ENCODE peak calls at places on chromosome 5, in six cellular contexts. H is endodermal cell; X is CD8-positive, alpha-beta T cell; U is mammary epithelial cell; V is AG04450; W is testis. C is an unnamed sample.

GRCh38 chr5:14269395-14269794 is 126.3 kb downstream of the TRIO start:
- DNase-seq in U (no peak), W (no peak), H (peak; percentile 67), X (no peak), V (no peak), C (no peak)

GRCh38 chr5:137306903-137307302 is 192.2 kb downstream of the SPOCK1 start:
- DNase-seq in H (no peak), X (no peak), U (no peak), V (no peak), W (no peak), C (no peak)

GRCh38 chr5:178536541-178537466 is 53.4 kb downstream of the COL23A1 start:
- DNase-seq in X (no peak), V (no peak), U (no peak), W (no peak), H (no peak), C (no peak)

GRCh38 chr5:147578228-147579024 is 68.6 kb upstream of the DPYSL3 start:
- DNase-seq in H (peak; percentile 56), V (no peak), W (no peak), U (peak; percentile 40), X (no peak), C (no peak)

GRCh38 chr5:91477408-91477807 is 94.3 kb upstream of the ARRDC3 start:
- DNase-seq in V (no peak), X (no peak), U (no peak), W (no peak), H (no peak), C (no peak)

GRCh38 chr5:147860641-147861025 is 17.9 kb upstream of the SCGB3A2 start:
- DNase-seq in H (peak; percentile 54), V (no peak), W (no peak), X (no peak), U (no peak), C (no peak)

GRCh38 chr5:94469889-94470288 is 148.5 kb downstream of the KIAA0825 start:
- DNase-seq in V (peak; percentile 39), U (no peak), X (no peak), W (no peak), H (no peak), C (no peak)

GRCh38 chr5:143979044-143979690 is 167.2 kb downstream of the HMHB1 start:
- DNase-seq in V (no peak), W (no peak), H (no peak), X (no peak), U (peak; percentile 32), C (no peak)

GRCh38 chr5:1823381-1824034 is 22.3 kb downstream of the NDUFS6 start:
- DNase-seq in U (no peak), H (no peak), X (no peak), W (no peak), V (no peak), C (no peak)

GRCh38 chr5:59099270-59099994 is 516.6 kb downstream of the RAB3C start:
- DNase-seq in U (peak; percentile 89), W (no peak), H (no peak), V (peak; percentile 50), X (peak; percentile 45), C (no peak)

GRCh38 chr5:110702300-110702699 is 24.2 kb downstream of the TMEM232 start:
- DNase-seq in H (no peak), X (no peak), U (no peak), V (no peak), W (no peak), C (no peak)

GRCh38 chr5:147629196-147629595 is 119.3 kb upstream of the DPYSL3 start:
- DNase-seq in W (no peak), H (no peak), X (no peak), U (no peak), V (no peak), C (no peak)

GRCh38 chr5:128228506-128228905 is 144.9 kb downstream of the SLC12A2 start:
- DNase-seq in W (no peak), H (no peak), V (no peak), U (no peak), X (no peak), C (no peak)

GRCh38 chr5:72596956-72597355 is 89.7 kb upstream of the ZNF366 start:
- DNase-seq in W (no peak), H (no peak), X (no peak), U (no peak), V (no peak), C (no peak)

GRCh38 chr5:181052526-181052927 is 12.5 kb downstream of the BTNL9 start:
- DNase-seq in W (no peak), U (no peak), X (no peak), V (no peak), H (peak; percentile 75), C (no peak)

GRCh38 chr5:65769539-65769938 is 47.5 kb downstream of the NLN start:
- DNase-seq in H (no peak), W (no peak), V (peak; percentile 80), X (no peak), U (peak; percentile 87), C (no peak)

GRCh38 chr5:126100767-126101166 is 322.4 kb upstream of the GRAMD2B start:
- DNase-seq in X (no peak), V (no peak), H (peak; percentile 54), W (no peak), U (no peak), C (no peak)
- TF ChIP-seq CTCF in X (no peak), V (peak; percentile 49), H (peak; percentile 71), W (no peak), U (peak; percentile 51), C (no peak)

GRCh38 chr5:57828221-57828620 is 345.6 kb upstream of the ACTBL2 start:
- DNase-seq in U (no peak), V (no peak), X (no peak), H (no peak), W (no peak), C (no peak)

GRCh38 chr5:57825026-57825683 is 342.5 kb upstream of the ACTBL2 start:
- DNase-seq in V (peak; percentile 76), U (peak; percentile 89), X (no peak), H (no peak), W (no peak), C (no peak)

GRCh38 chr5:57822651-57823050 is 340.0 kb upstream of the ACTBL2 start:
- DNase-seq in V (no peak), H (no peak), X (no peak), U (no peak), W (no peak), C (no peak)

GRCh38 chr5:57818397-57818796 is 335.8 kb upstream of the ACTBL2 start:
- DNase-seq in U (no peak), V (no peak), X (no peak), H (no peak), W (no peak), C (no peak)

GRCh38 chr5:57824047-57824446 is 341.4 kb upstream of the ACTBL2 start:
- DNase-seq in W (no peak), X (no peak), H (no peak), V (peak; percentile 44), U (peak; percentile 98), C (no peak)
- H3K27ac ChIP-seq in W (no peak overlapping the region), X (no peak overlapping the region), H (no peak overlapping the region), V (no peak overlapping the region), U (peak overlapping the region; percentile 99), C (no peak overlapping the region)

GRCh38 chr5:57817001-57817453 is 334.4 kb upstream of the ACTBL2 start:
- DNase-seq in W (no peak), V (no peak), U (peak; percentile 82), H (no peak), X (no peak), C (no peak)
- TF ChIP-seq CTCF in W (no peak), V (no peak), U (no peak), H (no peak), X (no peak), C (no peak)

GRCh38 chr5:67004730-67005350 is 191.8 kb downstream of the CD180 start:
- DNase-seq in U (no peak), W (no peak), H (peak; percentile 60), X (no peak), V (no peak), C (no peak)

GRCh38 chr5:67002832-67003231 is 193.8 kb downstream of the CD180 start:
- DNase-seq in W (no peak), U (no peak), X (no peak), H (no peak), V (no peak), C (no peak)

GRCh38 chr5:67003906-67004729 is 192.5 kb downstream of the CD180 start:
- DNase-seq in W (peak; percentile 92), H (peak; percentile 94), U (peak; percentile 97), V (peak; percentile 59), X (peak; percentile 87), C (peak; percentile 84)

GRCh38 chr5:67003373-67003905 is 193.2 kb downstream of the CD180 start:
- DNase-seq in V (no peak), X (no peak), W (no peak), U (no peak), H (no peak), C (no peak)

DNA sequence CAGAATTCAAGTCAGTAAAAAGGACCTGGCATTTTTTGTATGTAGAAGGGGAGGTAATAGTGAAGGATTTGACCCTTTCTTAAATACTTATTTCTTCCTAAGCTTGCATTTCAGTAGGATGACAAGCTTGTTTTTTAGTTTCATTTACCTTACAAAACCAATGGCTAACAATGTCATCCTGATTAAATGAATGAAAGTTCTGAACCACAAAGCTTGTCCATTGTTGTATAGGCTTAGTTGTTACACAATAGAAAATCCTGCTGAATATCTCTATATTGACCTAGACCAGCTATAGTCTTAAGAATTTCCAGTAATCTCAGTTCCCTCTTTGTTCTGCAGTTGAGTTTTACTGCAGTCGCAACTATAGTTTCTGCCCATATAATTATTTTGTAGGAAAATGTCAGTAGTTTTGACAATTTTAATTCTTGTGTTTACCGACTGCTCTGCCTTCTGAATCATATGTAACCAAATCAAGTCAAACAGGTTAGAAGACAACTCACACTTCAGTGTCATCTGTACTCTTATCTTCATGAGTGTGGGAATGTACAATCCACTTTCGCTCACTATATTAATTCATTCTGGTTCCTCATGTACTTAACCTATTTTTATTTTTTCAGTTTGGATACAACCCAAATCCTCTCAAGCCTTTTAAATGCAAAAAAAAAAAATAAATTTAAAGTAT is 195.7 kb downstream of the CD180 start:
- DNase-seq in X (no peak), W (no peak), V (no peak), H (no peak), U (no peak), C (no peak)
- H3K27ac ChIP-seq in X (no peak overlapping the region), W (no peak overlapping the region), V (no peak overlapping the region), H (no peak overlapping the region), U (no peak overlapping the region), C (no peak overlapping the region)